ENCODE peak calls at places on chromosomes 3 and 15, in nine cellular contexts. L is posterior cingulate gyrus; X is activated T-helper 1 cell treated with anti-CD3 and anti-CD28 coated beads, Interleukin-2, amount 50 U/mL, for 16 hours; B is KBM-7; E is nephron progenitor cell; S is heart right ventricle; F is H7; K is Calu3; Z is AG08395. J is an unnamed sample.

GRCh38 chr3:12451960-12452359 is 32.3 kb upstream of the TSEN2 start:
- DNase-seq in X (no peak), F (no peak), K (no peak), E (no peak), B (no peak), S (no peak), Z (no peak), L (no peak), J (no peak)

GRCh38 chr3:185423178-185423577 is 60.2 kb downstream of the MAP3K13 start:
- DNase-seq in S (no peak), K (peak), B (peak), F (no peak), E (no peak), Z (peak), L (no peak), X (no peak), J (no peak)

GRCh38 chr3:116057403-116058006 is 387.8 kb downstream of the LSAMP start:
- DNase-seq in K (no peak), L (no peak), S (no peak), E (no peak), B (no peak), Z (no peak), F (no peak), X (no peak), J (no peak)

GRCh38 chr15:41880156-41880877 is 13.5 kb downstream of the SPTBN5 start:
- DNase-seq in L (no peak), F (no peak), X (no peak), E (no peak), Z (no peak), K (no peak), S (no peak), B (no peak), J (no peak)

GRCh38 chr3:8660781-8661180 is 16.2 kb upstream of the SSUH2 start:
- DNase-seq in X (no peak), F (no peak), K (no peak), B (no peak), S (no peak), E (no peak), L (no peak), Z (no peak), J (no peak)

GRCh38 chr15:47786371-47786770 is 69.1 kb downstream of the SEMA6D start:
- DNase-seq in F (no peak), S (no peak), B (no peak), E (no peak), K (no peak), Z (no peak), L (no peak), X (no peak), J (no peak)

GRCh38 chr15:45205192-45205591 is 17.4 kb upstream of the SHF start:
- DNase-seq in Z (peak), K (peak), X (peak), F (peak), B (peak), E (peak), S (peak), L (peak), J (no peak)

GRCh38 chr15:68387288-68388143 is 44.4 kb downstream of the ITGA11 start:
- DNase-seq in K (no peak), E (no peak), Z (no peak), L (no peak), F (no peak), S (peak), B (no peak), X (no peak), J (no peak)

GRCh38 chr15:67403428-67403827 is 117.5 kb upstream of the C15orf61 start:
- DNase-seq in Z (no peak), X (no peak), S (no peak), L (no peak), B (no peak), F (no peak), E (no peak), K (no peak), J (no peak)

GRCh38 chr3:126692858-126693257 is 11.2 kb upstream of the CHCHD6 start:
- DNase-seq in Z (no peak), X (no peak), K (no peak), B (no peak), L (no peak), S (no peak), E (no peak), F (no peak), J (no peak)

GRCh38 chr3:35664460-35664919 is 25.2 kb downstream of the ARPP21 start:
- DNase-seq in Z (no peak), B (peak), L (peak), F (no peak), X (no peak), E (peak), K (no peak), S (peak), J (no peak)

GRCh38 chr15:100778831-100779288 is 100.8 kb upstream of the ALDH1A3 start:
- DNase-seq in B (no peak), S (peak), X (no peak), L (no peak), Z (no peak), F (peak), K (no peak), E (no peak), J (no peak)

GRCh38 chr3:186609247-186609868 is 3.5 kb upstream of the AHSG start:
- DNase-seq in X (no peak), E (no peak), S (no peak), Z (peak), K (peak), B (peak), L (no peak), F (no peak), J (no peak)